ENCODE peak calls at places on chromosomes 4 and X, in seven cellular contexts. One of them, this sample, is unnamed.
A peak's percentile ranks its signal among the peaks of the same experiment; 100 is the strongest.

GRCh38 chr4:20418865-20419451 is 167.3 kb downstream of the SLIT2 start:
- DNase-seq in CD8-positive, alpha-beta T cell: no peak
- DNase-seq in left ventricle myocardium inferior: no peak
- DNase-seq in iPS DF 6.9: no peak
- DNase-seq in dorsolateral prefrontal cortex: no peak
- DNase-seq in A549: peak; percentile 40
- DNase-seq in left lung: no peak
- DNase-seq in this sample: no peak

GRCh38 chrX:8140986-8141385 is 30.1 kb downstream of the VCX2 start:
- DNase-seq in iPS DF 6.9: no peak
- DNase-seq in A549: no peak
- DNase-seq in left lung: no peak
- DNase-seq in CD8-positive, alpha-beta T cell: no peak
- DNase-seq in left ventricle myocardium inferior: no peak
- DNase-seq in dorsolateral prefrontal cortex: no peak
- DNase-seq in this sample: no peak

GRCh38 chrX:154486052-154486395 is 391 bp downstream of the UBL4A start:
- DNase-seq in A549: no peak
- DNase-seq in dorsolateral prefrontal cortex: no peak
- DNase-seq in left ventricle myocardium inferior: peak; percentile 43
- DNase-seq in left lung: no peak
- DNase-seq in CD8-positive, alpha-beta T cell: peak; percentile 3
- DNase-seq in iPS DF 6.9: no peak
- DNase-seq in this sample: peak; percentile 8

GRCh38 chrX:68895339-68896250 is 66.8 kb downstream of the EFNB1 start:
- DNase-seq in A549: peak; percentile 31
- DNase-seq in left ventricle myocardium inferior: no peak
- DNase-seq in iPS DF 6.9: no peak
- DNase-seq in left lung: no peak
- DNase-seq in CD8-positive, alpha-beta T cell: no peak
- DNase-seq in dorsolateral prefrontal cortex: no peak
- DNase-seq in this sample: peak; percentile 56

GRCh38 chr4:139603576-139604387 is 47.8 kb upstream of the SETD7 start:
- DNase-seq in A549: peak; percentile 80
- DNase-seq in iPS DF 6.9: no peak
- DNase-seq in CD8-positive, alpha-beta T cell: no peak
- DNase-seq in left ventricle myocardium inferior: no peak
- DNase-seq in dorsolateral prefrontal cortex: no peak
- DNase-seq in left lung: no peak
- DNase-seq in this sample: no peak

GRCh38 chr4:7960790-7961655 is 21.4 kb upstream of the AFAP1 start:
- DNase-seq in iPS DF 6.9: no peak
- DNase-seq in A549: peak; percentile 80
- DNase-seq in left ventricle myocardium inferior: no peak
- DNase-seq in CD8-positive, alpha-beta T cell: no peak
- DNase-seq in dorsolateral prefrontal cortex: peak; percentile 66
- DNase-seq in left lung: no peak
- DNase-seq in this sample: peak; percentile 44

GRCh38 chrX:135528274-135528673 is 7.8 kb downstream of the INTS6L start:
- DNase-seq in dorsolateral prefrontal cortex: no peak
- DNase-seq in iPS DF 6.9: no peak
- DNase-seq in left ventricle myocardium inferior: no peak
- DNase-seq in left lung: no peak
- DNase-seq in CD8-positive, alpha-beta T cell: no peak
- DNase-seq in A549: no peak
- DNase-seq in this sample: no peak

GRCh38 chr4:187380181-187380581 is 615.4 kb upstream of the ZFP42 start:
- DNase-seq in A549: peak; percentile 43
- DNase-seq in iPS DF 6.9: peak; percentile 45
- DNase-seq in CD8-positive, alpha-beta T cell: no peak
- DNase-seq in left lung: no peak
- DNase-seq in left ventricle myocardium inferior: no peak
- DNase-seq in dorsolateral prefrontal cortex: no peak
- DNase-seq in this sample: no peak

GRCh38 chr4:67576538-67576937 is 18.0 kb downstream of the STAP1 start:
- DNase-seq in A549: no peak
- DNase-seq in iPS DF 6.9: no peak
- DNase-seq in dorsolateral prefrontal cortex: no peak
- DNase-seq in left ventricle myocardium inferior: no peak
- DNase-seq in left lung: no peak
- DNase-seq in CD8-positive, alpha-beta T cell: no peak
- DNase-seq in this sample: no peak

GRCh38 chrX:69238153-69238959 is 73.1 kb upstream of the PJA1 start:
- DNase-seq in left ventricle myocardium inferior: peak; percentile 31
- DNase-seq in dorsolateral prefrontal cortex: peak; percentile 76
- DNase-seq in CD8-positive, alpha-beta T cell: no peak
- DNase-seq in iPS DF 6.9: no peak
- DNase-seq in A549: no peak
- DNase-seq in left lung: no peak
- DNase-seq in this sample: peak; percentile 16

GRCh38 chrX:150768132-150768485 is 74.9 kb downstream of the MTMR1 start:
- DNase-seq in dorsolateral prefrontal cortex: no peak
- DNase-seq in left lung: no peak
- DNase-seq in left ventricle myocardium inferior: no peak
- DNase-seq in A549: no peak
- DNase-seq in CD8-positive, alpha-beta T cell: no peak
- DNase-seq in iPS DF 6.9: no peak
- DNase-seq in this sample: no peak

GRCh38 chrX:150767475-150768131 is 74.4 kb downstream of the MTMR1 start:
- DNase-seq in left lung: no peak
- DNase-seq in A549: no peak
- DNase-seq in CD8-positive, alpha-beta T cell: no peak
- DNase-seq in iPS DF 6.9: no peak
- DNase-seq in dorsolateral prefrontal cortex: no peak
- DNase-seq in left ventricle myocardium inferior: no peak
- DNase-seq in this sample: no peak

GRCh38 chrX:150765782-150766350 is 72.7 kb downstream of the MTMR1 start:
- DNase-seq in left ventricle myocardium inferior: no peak
- DNase-seq in dorsolateral prefrontal cortex: no peak
- DNase-seq in CD8-positive, alpha-beta T cell: no peak
- DNase-seq in left lung: no peak
- DNase-seq in iPS DF 6.9: no peak
- DNase-seq in A549: no peak
- DNase-seq in this sample: no peak

GRCh38 chrX:150766351-150767044 is 73.3 kb downstream of the MTMR1 start:
- DNase-seq in left lung: no peak
- DNase-seq in iPS DF 6.9: no peak
- DNase-seq in A549: peak; percentile 28
- DNase-seq in left ventricle myocardium inferior: no peak
- DNase-seq in CD8-positive, alpha-beta T cell: no peak
- DNase-seq in dorsolateral prefrontal cortex: no peak
- DNase-seq in this sample: no peak

GRCh38 chrX:150767045-150767395 is 73.8 kb downstream of the MTMR1 start:
- DNase-seq in A549: no peak
- DNase-seq in dorsolateral prefrontal cortex: no peak
- DNase-seq in left lung: no peak
- DNase-seq in iPS DF 6.9: no peak
- DNase-seq in CD8-positive, alpha-beta T cell: no peak
- DNase-seq in left ventricle myocardium inferior: peak; percentile 28
- DNase-seq in this sample: no peak
- H3K27ac ChIP-seq in A549: peak overlapping the region; percentile 28
- H3K27ac ChIP-seq in dorsolateral prefrontal cortex: no peak overlapping the region
- H3K27ac ChIP-seq in left lung: no peak overlapping the region
- H3K27ac ChIP-seq in iPS DF 6.9: no peak overlapping the region
- H3K27ac ChIP-seq in CD8-positive, alpha-beta T cell: no peak overlapping the region
- H3K27ac ChIP-seq in left ventricle myocardium inferior: no peak overlapping the region
- H3K27ac ChIP-seq in this sample: no peak overlapping the region

GRCh38 chr4:11232004-11232403 is 196.7 kb downstream of the HS3ST1 start:
- DNase-seq in dorsolateral prefrontal cortex: no peak
- DNase-seq in A549: no peak
- DNase-seq in iPS DF 6.9: no peak
- DNase-seq in left lung: no peak
- DNase-seq in CD8-positive, alpha-beta T cell: no peak
- DNase-seq in left ventricle myocardium inferior: no peak
- DNase-seq in this sample: no peak
- H3K4me3 ChIP-seq in dorsolateral prefrontal cortex: no peak overlapping the region
- H3K4me3 ChIP-seq in A549: no peak overlapping the region
- H3K4me3 ChIP-seq in iPS DF 6.9: no peak overlapping the region
- H3K4me3 ChIP-seq in left lung: no peak overlapping the region
- H3K4me3 ChIP-seq in CD8-positive, alpha-beta T cell: no peak overlapping the region
- H3K4me3 ChIP-seq in left ventricle myocardium inferior: no peak overlapping the region
- H3K4me3 ChIP-seq in this sample: no peak overlapping the region

DNA sequence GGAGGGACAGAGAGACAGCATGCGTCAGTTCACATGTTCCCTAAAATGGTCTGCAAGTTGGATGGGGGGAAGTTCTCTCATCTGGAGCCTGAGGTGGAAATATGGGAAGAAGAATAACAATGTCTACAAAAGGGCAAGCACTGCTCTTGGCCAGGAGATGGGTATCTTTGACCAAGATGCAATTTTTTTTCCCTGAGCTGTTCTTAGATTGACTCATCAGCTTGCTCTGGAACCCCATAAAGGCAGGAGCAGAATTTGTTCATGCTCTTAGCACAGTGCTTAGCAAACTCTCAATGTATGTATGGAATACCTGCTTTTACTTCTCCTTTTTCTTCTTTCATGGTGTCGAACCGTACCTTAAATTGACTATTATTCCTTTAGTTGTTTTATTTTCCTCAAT is 90.5 kb upstream of the ZNF827 start:
- DNase-seq in left ventricle myocardium inferior: no peak
- DNase-seq in dorsolateral prefrontal cortex: no peak
- DNase-seq in left lung: no peak
- DNase-seq in iPS DF 6.9: no peak
- DNase-seq in A549: no peak
- DNase-seq in CD8-positive, alpha-beta T cell: no peak
- DNase-seq in this sample: no peak
- H3K27ac ChIP-seq in left ventricle myocardium inferior: no peak overlapping the region
- H3K27ac ChIP-seq in dorsolateral prefrontal cortex: no peak overlapping the region
- H3K27ac ChIP-seq in left lung: no peak overlapping the region
- H3K27ac ChIP-seq in iPS DF 6.9: no peak overlapping the region
- H3K27ac ChIP-seq in A549: no peak overlapping the region
- H3K27ac ChIP-seq in CD8-positive, alpha-beta T cell: no peak overlapping the region
- H3K27ac ChIP-seq in this sample: no peak overlapping the region

GRCh38 chr4:106565727-106566126 is 197.1 kb upstream of the GIMD1 start:
- DNase-seq in iPS DF 6.9: no peak
- DNase-seq in left lung: no peak
- DNase-seq in A549: no peak
- DNase-seq in dorsolateral prefrontal cortex: no peak
- DNase-seq in left ventricle myocardium inferior: no peak
- DNase-seq in CD8-positive, alpha-beta T cell: no peak
- DNase-seq in this sample: no peak

DNA sequence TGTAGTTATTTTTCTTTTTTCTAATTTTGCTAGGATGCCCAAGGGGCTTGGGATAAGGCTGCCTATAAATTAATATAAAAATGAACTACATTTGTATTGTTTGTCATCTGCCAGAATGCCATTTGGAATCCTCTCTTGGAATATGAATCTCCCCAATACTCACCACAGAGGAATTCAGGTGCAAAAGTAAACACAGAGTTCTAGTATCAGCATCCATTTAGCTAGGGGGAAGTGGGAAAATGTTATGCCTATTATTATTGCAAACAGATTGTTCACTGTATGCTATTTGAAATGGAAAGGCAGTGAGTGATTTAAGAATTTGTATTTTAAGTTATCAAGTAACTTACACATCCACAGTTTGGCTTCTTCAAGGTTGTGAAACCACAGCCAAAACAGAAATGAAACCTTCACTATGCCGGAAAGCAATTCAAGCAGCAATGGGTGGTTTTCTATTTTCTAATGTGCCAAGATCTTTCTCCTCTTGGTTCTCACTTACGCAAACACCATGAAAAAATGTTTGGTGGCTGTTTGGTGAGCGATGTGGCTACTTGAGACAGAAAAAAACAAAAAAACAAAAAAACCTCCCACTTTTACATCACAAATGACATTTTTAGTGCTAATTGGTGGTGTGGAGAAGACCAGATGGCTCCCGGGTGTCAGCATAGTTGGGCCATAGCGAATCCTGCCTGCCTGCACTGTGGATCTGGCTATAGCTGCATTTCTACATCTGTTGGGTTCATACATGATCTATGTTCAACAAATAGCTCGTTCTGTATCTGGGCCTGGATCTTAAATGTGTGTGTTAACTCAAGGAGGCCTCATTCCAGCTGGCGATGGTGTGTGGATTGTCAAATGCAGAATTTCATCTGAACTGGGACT is 200.8 kb upstream of the GIMD1 start:
- DNase-seq in left lung: no peak
- DNase-seq in left ventricle myocardium inferior: no peak
- DNase-seq in iPS DF 6.9: no peak
- DNase-seq in dorsolateral prefrontal cortex: no peak
- DNase-seq in CD8-positive, alpha-beta T cell: no peak
- DNase-seq in A549: no peak
- DNase-seq in this sample: no peak
- H3K4me3 ChIP-seq in left lung: no peak overlapping the region
- H3K4me3 ChIP-seq in left ventricle myocardium inferior: no peak overlapping the region
- H3K4me3 ChIP-seq in iPS DF 6.9: no peak overlapping the region
- H3K4me3 ChIP-seq in dorsolateral prefrontal cortex: no peak overlapping the region
- H3K4me3 ChIP-seq in CD8-positive, alpha-beta T cell: no peak overlapping the region
- H3K4me3 ChIP-seq in A549: no peak overlapping the region
- H3K4me3 ChIP-seq in this sample: no peak overlapping the region

GRCh38 chr4:10008208-10009005 is 12.9 kb downstream of the SLC2A9 start:
- DNase-seq in left lung: no peak
- DNase-seq in A549: no peak
- DNase-seq in left ventricle myocardium inferior: no peak
- DNase-seq in iPS DF 6.9: no peak
- DNase-seq in dorsolateral prefrontal cortex: no peak
- DNase-seq in CD8-positive, alpha-beta T cell: no peak
- DNase-seq in this sample: no peak
- H3K27ac ChIP-seq in left lung: peak overlapping the region; percentile 57
- H3K27ac ChIP-seq in A549: peak overlapping the region; percentile 84
- H3K27ac ChIP-seq in left ventricle myocardium inferior: peak overlapping the region; percentile 68
- H3K27ac ChIP-seq in iPS DF 6.9: no peak overlapping the region
- H3K27ac ChIP-seq in dorsolateral prefrontal cortex: peak overlapping the region; percentile 69
- H3K27ac ChIP-seq in CD8-positive, alpha-beta T cell: no peak overlapping the region
- H3K27ac ChIP-seq in this sample: peak overlapping the region; percentile 38

GRCh38 chr4:98586634-98587354 is 71.6 kb downstream of the TSPAN5 start:
- DNase-seq in CD8-positive, alpha-beta T cell: no peak
- DNase-seq in iPS DF 6.9: no peak
- DNase-seq in dorsolateral prefrontal cortex: no peak
- DNase-seq in left ventricle myocardium inferior: no peak
- DNase-seq in left lung: no peak
- DNase-seq in A549: no peak
- DNase-seq in this sample: no peak
- H3K4me3 ChIP-seq in CD8-positive, alpha-beta T cell: no peak overlapping the region
- H3K4me3 ChIP-seq in iPS DF 6.9: no peak overlapping the region
- H3K4me3 ChIP-seq in dorsolateral prefrontal cortex: peak overlapping the region; percentile 3
- H3K4me3 ChIP-seq in left ventricle myocardium inferior: no peak overlapping the region
- H3K4me3 ChIP-seq in left lung: no peak overlapping the region
- H3K4me3 ChIP-seq in A549: no peak overlapping the region
- H3K4me3 ChIP-seq in this sample: no peak overlapping the region